ENCODE peak calls at places on chromosome 3, in six cellular contexts. T is HCT116, N is K562, Q is SK-N-SH, M is HepG2, O is H1. P is an unnamed sample.

GRCh38 chr3:115713247-115713646 is 89.9 kb downstream of the GAP43 start:
- DNase-seq in T (no peak), N (no peak), Q (peak), M (no peak), O (no peak), P (no peak)

GRCh38 chr3:111314146-111314873 is 227.7 kb upstream of the CD96 start:
- DNase-seq in T (no peak), N (no peak), Q (no peak), M (no peak), O (no peak), P (no peak)

GRCh38 chr3:129605593-129606521 is 619 bp downstream of the PLXND1 start:
- DNase-seq in T (no peak), N (peak), Q (peak), M (no peak), O (no peak), P (no peak)

GRCh38 chr3:114660124-114660523 is 366.3 kb downstream of the TIGIT start:
- DNase-seq in T (no peak), N (no peak), Q (no peak), M (no peak), O (no peak), P (no peak)

GRCh38 chr3:164004205-164004604 is 1074.1 kb downstream of the SI start:
- DNase-seq in T (no peak), N (peak), Q (peak), M (no peak), O (peak), P (peak)

GRCh38 chr3:169822983-169823382 is 10.3 kb upstream of the LRRC34 start:
- DNase-seq in T (no peak), N (no peak), Q (no peak), M (no peak), O (no peak), P (no peak)

GRCh38 chr3:73365756-73366397 is 258.9 kb downstream of the PDZRN3 start:
- DNase-seq in T (no peak), N (no peak), Q (no peak), M (no peak), O (no peak), P (no peak)

GRCh38 chr3:175443682-175444081 is 584.5 kb downstream of the NAALADL2 start:
- DNase-seq in T (no peak), N (no peak), Q (no peak), M (no peak), O (no peak), P (no peak)

GRCh38 chr3:158492685-158493084 is 78.3 kb upstream of the MLF1 start:
- DNase-seq in T (no peak), N (peak), Q (no peak), M (no peak), O (no peak), P (no peak)

GRCh38 chr3:115523467-115523866 is 99.8 kb upstream of the GAP43 start:
- DNase-seq in T (no peak), N (no peak), Q (no peak), M (no peak), O (no peak), P (no peak)

GRCh38 chr3:189621948-189622603 is 9.1 kb upstream of the TP63 start:
- DNase-seq in T (no peak), N (no peak), Q (no peak), M (no peak), O (no peak), P (no peak)

GRCh38 chr3:115279939-115280338 is 132.9 kb upstream of the ZBTB20 start:
- DNase-seq in T (no peak), N (no peak), Q (no peak), M (no peak), O (no peak), P (no peak)

GRCh38 chr3:17151598-17152373 is 267.0 kb downstream of the PLCL2 start:
- DNase-seq in T (no peak), N (peak), Q (no peak), M (no peak), O (no peak), P (no peak)

GRCh38 chr3:126266291-126266840 is 86.0 kb upstream of the ALDH1L1 start:
- DNase-seq in T (no peak), N (no peak), Q (no peak), M (no peak), O (no peak), P (no peak)

GRCh38 chr3:126267976-126268615 is 87.7 kb upstream of the ALDH1L1 start:
- DNase-seq in T (no peak), N (no peak), Q (no peak), M (no peak), O (no peak), P (no peak)

GRCh38 chr3:126268866-126269265 is 88.3 kb downstream of the KLF15 start:
- DNase-seq in T (no peak), N (no peak), Q (no peak), M (no peak), O (no peak), P (no peak)

GRCh38 chr3:126266850-126267168 is 86.4 kb upstream of the ALDH1L1 start:
- DNase-seq in T (no peak), N (no peak), Q (no peak), M (no peak), O (no peak), P (no peak)

GRCh38 chr3:126267169-126267975 is 87.0 kb upstream of the ALDH1L1 start:
- DNase-seq in T (peak), N (no peak), Q (peak), M (peak), O (peak), P (peak)
- H3K4me3 ChIP-seq in T (peak), N (no peak), Q (peak), M (peak), O (peak), P (peak)

GRCh38 chr3:182793663-182794454 is 555 bp downstream of the ATP11B start:
- DNase-seq in T (no peak), N (peak), Q (peak), M (peak), O (no peak), P (peak)
- TF ChIP-seq YY1 in T (peak), N (no peak), Q (no peak), M (peak), O (peak), P (no peak)

DNA sequence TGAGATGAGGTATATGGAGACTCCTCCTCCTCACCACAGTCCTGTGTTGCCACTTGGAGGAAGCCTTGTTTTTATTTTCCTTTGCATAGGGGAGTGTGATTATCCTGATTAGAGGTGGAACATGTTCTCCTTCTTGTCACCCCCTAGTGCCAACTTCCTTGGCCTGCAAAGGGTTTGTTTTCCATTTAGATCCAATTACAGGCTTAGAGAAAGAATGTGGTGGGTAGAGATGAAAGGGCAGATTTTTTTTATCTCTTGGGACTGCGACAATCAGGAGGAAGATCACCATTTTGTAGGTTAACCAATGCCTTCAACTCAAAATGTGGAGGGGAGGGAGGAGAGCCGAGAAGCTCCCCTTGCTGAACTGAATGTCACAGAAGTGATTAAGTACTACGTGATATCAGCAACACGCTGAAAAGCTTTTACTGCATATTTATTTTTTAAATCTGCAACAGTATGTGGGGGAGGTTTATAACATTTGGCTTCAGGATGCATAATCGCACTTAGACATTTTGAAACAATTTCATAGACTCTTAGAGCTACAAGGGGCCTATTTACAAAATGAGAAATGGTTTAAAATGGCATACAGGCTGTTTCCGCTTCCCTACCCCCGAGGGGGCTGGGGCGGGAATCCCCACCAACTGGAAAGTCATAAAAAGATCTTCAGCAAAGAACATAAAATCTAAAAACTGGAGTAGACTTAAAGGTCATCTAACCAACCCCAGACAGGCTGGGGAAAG is 2.4 kb downstream of the LMCD1 start:
- DNase-seq in T (no peak), N (no peak), Q (no peak), M (peak), O (no peak), P (no peak)
- H3K4me3 ChIP-seq in T (no peak), N (no peak), Q (peak), M (no peak), O (no peak), P (no peak)

GRCh38 chr3:88149146-88149515 is 628 bp upstream of the C3orf38 start:
- DNase-seq in T (peak), N (no peak), Q (peak), M (no peak), O (no peak), P (no peak)
- TF ChIP-seq YY1 in T (no peak), N (no peak), Q (no peak), M (no peak), O (peak), P (no peak)

DNA sequence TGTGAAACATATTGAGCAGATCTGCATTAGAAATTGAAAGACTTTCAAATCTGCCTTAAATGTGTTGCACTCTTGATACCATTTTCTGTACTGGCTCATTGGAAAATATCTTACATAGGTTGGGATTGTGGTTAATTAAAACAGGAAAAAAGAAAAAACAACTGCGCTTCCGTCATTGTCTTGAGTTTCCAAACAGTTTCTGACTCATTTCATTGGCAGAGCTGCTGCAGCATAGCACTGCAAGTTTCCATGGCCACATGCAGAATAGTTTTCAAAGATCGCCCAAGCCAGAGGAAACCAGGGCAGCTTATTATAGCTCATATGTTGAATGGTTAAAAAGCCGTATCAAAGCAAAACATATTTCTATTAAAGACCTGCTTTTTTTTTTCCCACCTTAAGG is 446.6 kb upstream of the BCHE start:
- DNase-seq in T (no peak), N (no peak), Q (no peak), M (no peak), O (no peak), P (no peak)
- H3K4me3 ChIP-seq in T (no peak), N (no peak), Q (no peak), M (no peak), O (no peak), P (no peak)

DNA sequence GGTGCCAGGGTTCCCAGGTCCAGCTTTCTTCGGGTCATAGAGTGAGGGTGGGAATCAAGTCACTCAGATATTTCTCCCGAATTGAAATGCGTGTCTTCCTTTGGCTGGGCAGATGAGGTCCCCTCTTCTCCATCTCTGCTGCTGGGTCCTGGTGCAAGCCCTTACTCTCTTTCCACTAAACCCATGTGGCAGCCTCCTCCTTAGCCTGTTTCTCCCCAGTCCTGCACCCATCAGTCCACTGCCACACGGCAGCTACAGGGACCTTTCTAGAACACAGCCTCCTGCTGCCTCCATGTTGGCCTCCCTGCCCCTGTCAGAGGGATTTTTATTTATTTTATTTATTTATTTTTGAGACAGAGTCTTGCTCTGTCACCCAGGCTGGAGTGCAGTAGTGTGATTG is 237.4 kb upstream of the CTDSPL start:
- DNase-seq in T (no peak), N (no peak), Q (no peak), M (no peak), O (no peak), P (no peak)
- TF ChIP-seq YY1 in T (no peak), N (no peak), Q (no peak), M (no peak), O (no peak), P (no peak)

DNA sequence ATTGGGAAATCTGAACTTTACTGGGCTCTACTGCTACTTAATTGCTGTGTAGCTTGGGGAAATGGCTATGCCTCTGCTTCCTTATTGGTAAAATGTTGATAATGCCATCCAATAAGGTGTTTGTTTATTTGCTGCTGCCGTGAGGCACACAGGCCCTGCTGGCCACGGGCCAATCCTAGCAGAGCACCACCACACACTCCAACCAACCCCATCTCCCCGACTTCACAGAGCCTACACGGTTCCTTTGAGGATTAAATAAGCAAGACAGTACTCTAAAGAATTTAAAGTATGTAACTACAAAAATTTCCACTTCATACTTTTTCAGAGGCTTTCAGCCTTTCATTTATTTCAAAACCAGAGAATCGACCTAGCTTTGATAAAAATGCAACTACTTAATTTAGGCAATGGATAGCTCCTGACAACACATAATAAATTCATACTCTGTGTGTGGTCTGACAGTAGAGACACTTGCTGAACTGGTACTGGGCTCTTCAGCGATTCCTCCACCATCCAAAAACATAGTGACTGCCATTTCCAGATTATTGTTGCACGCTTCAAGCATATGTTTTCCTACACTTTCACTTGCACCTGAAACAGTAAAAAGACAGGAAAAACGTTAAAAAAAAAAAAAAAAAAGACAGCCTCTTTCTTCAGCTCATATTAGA is 25.3 kb downstream of the UBXN7 start:
- DNase-seq in T (no peak), N (no peak), Q (peak), M (no peak), O (no peak), P (no peak)
- H3K4me3 ChIP-seq in T (no peak), N (no peak), Q (no peak), M (no peak), O (no peak), P (no peak)

GRCh38 chr3:53629396-53629711 is 134.9 kb downstream of the CACNA1D start:
- DNase-seq in T (no peak), N (no peak), Q (no peak), M (no peak), O (no peak), P (no peak)

GRCh38 chr3:53624467-53624866 is 130.1 kb downstream of the CACNA1D start:
- DNase-seq in T (no peak), N (no peak), Q (no peak), M (no peak), O (no peak), P (no peak)

GRCh38 chr3:53628546-53629395 is 134.4 kb downstream of the CACNA1D start:
- DNase-seq in T (no peak), N (no peak), Q (no peak), M (no peak), O (no peak), P (no peak)

GRCh38 chr3:53630547-53630946 is 136.1 kb downstream of the CACNA1D start:
- DNase-seq in T (peak), N (no peak), Q (no peak), M (peak), O (no peak), P (no peak)

DNA sequence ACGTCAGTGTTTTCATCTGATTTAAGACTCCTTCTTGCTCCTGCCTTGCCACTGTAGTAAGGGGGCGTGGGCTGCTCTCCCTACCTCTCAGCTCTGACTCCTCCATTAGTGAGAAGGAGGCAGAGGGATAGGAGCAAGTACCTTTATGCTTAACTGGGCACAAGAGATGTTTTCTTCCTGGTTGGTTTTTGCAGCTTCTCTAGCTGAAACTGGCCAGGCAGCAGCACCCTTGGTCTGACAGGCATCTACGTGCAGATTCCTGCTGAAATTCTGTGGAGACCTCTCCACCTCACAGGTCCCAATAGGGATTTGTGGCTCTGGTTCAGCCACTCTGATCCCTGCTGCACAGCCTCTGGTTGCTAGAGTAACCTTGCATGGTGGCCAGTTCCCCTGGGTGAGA is 132.5 kb downstream of the CACNA1D start:
- DNase-seq in T (no peak), N (no peak), Q (no peak), M (no peak), O (no peak), P (no peak)
- TF ChIP-seq YY1 in T (no peak), N (no peak), Q (no peak), M (no peak), O (no peak), P (no peak)

DNA sequence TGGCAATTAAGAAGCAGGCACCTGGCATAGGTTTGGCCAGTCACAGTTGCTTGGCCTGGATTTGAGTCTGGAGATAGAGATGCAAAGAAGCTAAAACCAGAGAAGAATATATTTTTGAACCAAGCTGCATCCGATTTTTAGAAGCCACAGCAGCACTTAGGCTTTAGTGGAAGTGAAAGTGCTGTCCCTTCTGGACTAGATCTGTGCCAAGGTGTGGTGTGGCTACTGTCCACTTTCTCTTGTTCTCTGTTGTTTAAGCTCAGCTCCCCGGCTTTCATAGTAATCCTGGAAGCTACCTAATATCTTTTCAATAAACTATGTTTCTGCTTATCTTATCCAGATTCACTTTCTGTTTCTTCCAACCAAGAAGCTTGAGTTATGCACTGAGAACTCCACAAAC is 183.4 kb upstream of the THRB start:
- DNase-seq in T (no peak), N (no peak), Q (no peak), M (no peak), O (no peak), P (no peak)
- H3K4me3 ChIP-seq in T (no peak), N (no peak), Q (no peak), M (no peak), O (no peak), P (no peak)

P was measured in NT2/D1.